ENCODE peak calls at places on chromosomes 4 and X, in eight cellular contexts. One of them, this sample, is unnamed.

GRCh38 chr4:156710571-156711195 is 260.9 kb downstream of the PDGFC start:
- DNase-seq in non-pigmented ciliary epithelial cell: no peak
- DNase-seq in heart right ventricle: no peak
- DNase-seq in colonic mucosa: no peak
- DNase-seq in ascending aorta: no peak
- DNase-seq in psoas muscle: no peak
- DNase-seq in Ammon's horn: no peak
- DNase-seq in RCC 7860: no peak
- DNase-seq in this sample: no peak

GRCh38 chrX:21487832-21488231 is 113.6 kb downstream of the CNKSR2 start:
- DNase-seq in non-pigmented ciliary epithelial cell: no peak
- DNase-seq in heart right ventricle: no peak
- DNase-seq in colonic mucosa: peak
- DNase-seq in ascending aorta: no peak
- DNase-seq in psoas muscle: no peak
- DNase-seq in Ammon's horn: no peak
- DNase-seq in RCC 7860: no peak
- DNase-seq in this sample: no peak

GRCh38 chr4:132838244-132838643 is 310.9 kb upstream of the PCDH10 start:
- DNase-seq in non-pigmented ciliary epithelial cell: no peak
- DNase-seq in heart right ventricle: no peak
- DNase-seq in colonic mucosa: no peak
- DNase-seq in ascending aorta: no peak
- DNase-seq in psoas muscle: no peak
- DNase-seq in Ammon's horn: no peak
- DNase-seq in RCC 7860: no peak
- DNase-seq in this sample: no peak

GRCh38 chrX:151396042-151396826 is 772 bp upstream of the VMA21 start:
- DNase-seq in non-pigmented ciliary epithelial cell: peak
- DNase-seq in heart right ventricle: peak
- DNase-seq in colonic mucosa: no peak
- DNase-seq in ascending aorta: peak
- DNase-seq in psoas muscle: no peak
- DNase-seq in Ammon's horn: peak
- DNase-seq in RCC 7860: peak
- DNase-seq in this sample: peak

GRCh38 chr4:23455482-23455881 is 434.4 kb downstream of the PPARGC1A start:
- DNase-seq in non-pigmented ciliary epithelial cell: no peak
- DNase-seq in heart right ventricle: peak
- DNase-seq in colonic mucosa: peak
- DNase-seq in ascending aorta: no peak
- DNase-seq in psoas muscle: no peak
- DNase-seq in Ammon's horn: peak
- DNase-seq in RCC 7860: no peak
- DNase-seq in this sample: peak

GRCh38 chr4:77348815-77349214 is 191.8 kb downstream of the CCNG2 start:
- DNase-seq in non-pigmented ciliary epithelial cell: no peak
- DNase-seq in heart right ventricle: no peak
- DNase-seq in colonic mucosa: no peak
- DNase-seq in ascending aorta: no peak
- DNase-seq in psoas muscle: no peak
- DNase-seq in Ammon's horn: no peak
- DNase-seq in RCC 7860: no peak
- DNase-seq in this sample: no peak

GRCh38 chr4:10113362-10114047 is 3.1 kb downstream of the WDR1 start:
- DNase-seq in non-pigmented ciliary epithelial cell: no peak
- DNase-seq in heart right ventricle: no peak
- DNase-seq in colonic mucosa: no peak
- DNase-seq in ascending aorta: no peak
- DNase-seq in psoas muscle: no peak
- DNase-seq in Ammon's horn: no peak
- DNase-seq in RCC 7860: no peak
- DNase-seq in this sample: no peak

GRCh38 chr4:186669159-186669720 is 54.4 kb downstream of the FAT1 start:
- DNase-seq in non-pigmented ciliary epithelial cell: peak
- DNase-seq in heart right ventricle: no peak
- DNase-seq in colonic mucosa: no peak
- DNase-seq in ascending aorta: no peak
- DNase-seq in psoas muscle: no peak
- DNase-seq in Ammon's horn: peak
- DNase-seq in RCC 7860: no peak
- DNase-seq in this sample: peak

GRCh38 chr4:52548818-52549570 is 110.1 kb downstream of the USP46 start:
- DNase-seq in non-pigmented ciliary epithelial cell: no peak
- DNase-seq in heart right ventricle: no peak
- DNase-seq in colonic mucosa: no peak
- DNase-seq in ascending aorta: no peak
- DNase-seq in psoas muscle: no peak
- DNase-seq in Ammon's horn: no peak
- DNase-seq in RCC 7860: no peak
- DNase-seq in this sample: no peak

GRCh38 chr4:54228563-54229501 is at the start of gene PDGFRA:
- DNase-seq in non-pigmented ciliary epithelial cell: no peak
- DNase-seq in heart right ventricle: peak
- DNase-seq in colonic mucosa: peak
- DNase-seq in ascending aorta: peak
- DNase-seq in psoas muscle: peak
- DNase-seq in Ammon's horn: peak
- DNase-seq in RCC 7860: no peak
- DNase-seq in this sample: peak

GRCh38 chrX:13647709-13648212 is 5.2 kb upstream of the TCEANC start:
- DNase-seq in non-pigmented ciliary epithelial cell: no peak
- DNase-seq in heart right ventricle: peak
- DNase-seq in colonic mucosa: peak
- DNase-seq in ascending aorta: peak
- DNase-seq in psoas muscle: no peak
- DNase-seq in Ammon's horn: no peak
- DNase-seq in RCC 7860: peak
- DNase-seq in this sample: no peak

GRCh38 chr4:37675587-37676290 is 10.4 kb downstream of the RELL1 start:
- DNase-seq in non-pigmented ciliary epithelial cell: no peak
- DNase-seq in heart right ventricle: no peak
- DNase-seq in colonic mucosa: peak
- DNase-seq in ascending aorta: no peak
- DNase-seq in psoas muscle: no peak
- DNase-seq in Ammon's horn: no peak
- DNase-seq in RCC 7860: peak
- DNase-seq in this sample: no peak

GRCh38 chr4:74157116-74157742 is 689 bp upstream of the MTHFD2L start:
- DNase-seq in non-pigmented ciliary epithelial cell: no peak
- DNase-seq in heart right ventricle: no peak
- DNase-seq in colonic mucosa: no peak
- DNase-seq in ascending aorta: no peak
- DNase-seq in psoas muscle: no peak
- DNase-seq in Ammon's horn: no peak
- DNase-seq in RCC 7860: no peak
- DNase-seq in this sample: no peak

GRCh38 chr4:11765849-11766453 is 337.3 kb upstream of the HS3ST1 start:
- DNase-seq in non-pigmented ciliary epithelial cell: no peak
- DNase-seq in heart right ventricle: peak
- DNase-seq in colonic mucosa: peak
- DNase-seq in ascending aorta: no peak
- DNase-seq in psoas muscle: no peak
- DNase-seq in Ammon's horn: peak
- DNase-seq in RCC 7860: peak
- DNase-seq in this sample: peak

GRCh38 chr4:163554870-163555465 is 60.5 kb downstream of the TMA16 start:
- DNase-seq in non-pigmented ciliary epithelial cell: no peak
- DNase-seq in heart right ventricle: no peak
- DNase-seq in colonic mucosa: no peak
- DNase-seq in ascending aorta: no peak
- DNase-seq in psoas muscle: no peak
- DNase-seq in Ammon's horn: no peak
- DNase-seq in RCC 7860: peak
- DNase-seq in this sample: no peak

GRCh38 chrX:14056201-14056600 is 26.5 kb upstream of the GEMIN8 start:
- DNase-seq in non-pigmented ciliary epithelial cell: no peak
- DNase-seq in heart right ventricle: no peak
- DNase-seq in colonic mucosa: no peak
- DNase-seq in ascending aorta: no peak
- DNase-seq in psoas muscle: no peak
- DNase-seq in Ammon's horn: no peak
- DNase-seq in RCC 7860: no peak
- DNase-seq in this sample: no peak

GRCh38 chr4:52263612-52264011 is 212.5 kb downstream of the SPATA18 start:
- DNase-seq in non-pigmented ciliary epithelial cell: no peak
- DNase-seq in heart right ventricle: no peak
- DNase-seq in colonic mucosa: no peak
- DNase-seq in ascending aorta: peak
- DNase-seq in psoas muscle: no peak
- DNase-seq in Ammon's horn: no peak
- DNase-seq in RCC 7860: no peak
- DNase-seq in this sample: no peak

GRCh38 chr4:139835006-139835405 is 169.4 kb downstream of the MGST2 start:
- DNase-seq in non-pigmented ciliary epithelial cell: no peak
- DNase-seq in heart right ventricle: no peak
- DNase-seq in colonic mucosa: no peak
- DNase-seq in ascending aorta: no peak
- DNase-seq in psoas muscle: no peak
- DNase-seq in Ammon's horn: no peak
- DNase-seq in RCC 7860: no peak
- DNase-seq in this sample: no peak

GRCh38 chr4:1763550-1764080 is 29.5 kb upstream of the FGFR3 start:
- DNase-seq in non-pigmented ciliary epithelial cell: no peak
- DNase-seq in heart right ventricle: peak
- DNase-seq in colonic mucosa: peak
- DNase-seq in ascending aorta: no peak
- DNase-seq in psoas muscle: no peak
- DNase-seq in Ammon's horn: no peak
- DNase-seq in RCC 7860: no peak
- DNase-seq in this sample: peak

GRCh38 chr4:174794706-174795105 is 34.3 kb downstream of the GLRA3 start:
- DNase-seq in non-pigmented ciliary epithelial cell: no peak
- DNase-seq in heart right ventricle: no peak
- DNase-seq in colonic mucosa: no peak
- DNase-seq in ascending aorta: no peak
- DNase-seq in psoas muscle: no peak
- DNase-seq in Ammon's horn: no peak
- DNase-seq in RCC 7860: no peak
- DNase-seq in this sample: no peak

GRCh38 chrX:153926863-153927685 is 1.0 kb upstream of the ARHGAP4 start:
- DNase-seq in non-pigmented ciliary epithelial cell: no peak
- DNase-seq in heart right ventricle: peak
- DNase-seq in colonic mucosa: peak
- DNase-seq in ascending aorta: peak
- DNase-seq in psoas muscle: peak
- DNase-seq in Ammon's horn: peak
- DNase-seq in RCC 7860: peak
- DNase-seq in this sample: no peak